ENCODE peak calls at places on chromosomes 2 and 18, in six cellular contexts. One of them, this sample, is unnamed.

GRCh38 chr2:17387591-17387990 is 130.6 kb downstream of the RAD51AP2 start:
- DNase-seq in body of pancreas: no peak
- DNase-seq in H54: no peak
- DNase-seq in transverse colon: no peak
- DNase-seq in ovary: no peak
- DNase-seq in heart left ventricle: no peak
- DNase-seq in this sample: no peak

GRCh38 chr2:161814008-161814660 is 189.9 kb downstream of the SLC4A10 start:
- DNase-seq in body of pancreas: no peak
- DNase-seq in H54: no peak
- DNase-seq in transverse colon: no peak
- DNase-seq in ovary: no peak
- DNase-seq in heart left ventricle: no peak
- DNase-seq in this sample: no peak

GRCh38 chr18:55116855-55117254 is 157.6 kb upstream of the CCDC68 start:
- DNase-seq in body of pancreas: no peak
- DNase-seq in H54: no peak
- DNase-seq in transverse colon: no peak
- DNase-seq in ovary: no peak
- DNase-seq in heart left ventricle: no peak
- DNase-seq in this sample: no peak

GRCh38 chr2:12331698-12332097 is 385.0 kb upstream of the TRIB2 start:
- DNase-seq in body of pancreas: no peak
- DNase-seq in H54: no peak
- DNase-seq in transverse colon: no peak
- DNase-seq in ovary: no peak
- DNase-seq in heart left ventricle: no peak
- DNase-seq in this sample: no peak

GRCh38 chr2:147364597-147364996 is 480.2 kb upstream of the ACVR2A start:
- DNase-seq in body of pancreas: no peak
- DNase-seq in H54: no peak
- DNase-seq in transverse colon: no peak
- DNase-seq in ovary: no peak
- DNase-seq in heart left ventricle: no peak
- DNase-seq in this sample: no peak

GRCh38 chr2:237859533-237860272 is at the start of gene RAMP1:
- DNase-seq in body of pancreas: peak; percentile 56
- DNase-seq in H54: no peak
- DNase-seq in transverse colon: no peak
- DNase-seq in ovary: peak; percentile 50
- DNase-seq in heart left ventricle: peak; percentile 51
- DNase-seq in this sample: no peak

GRCh38 chr18:47206945-47207637 is 30.9 kb upstream of the IER3IP1 start:
- DNase-seq in body of pancreas: no peak
- DNase-seq in H54: no peak
- DNase-seq in transverse colon: no peak
- DNase-seq in ovary: no peak
- DNase-seq in heart left ventricle: no peak
- DNase-seq in this sample: no peak

GRCh38 chr2:55088400-55088799 is 38.1 kb upstream of the RTN4 start:
- DNase-seq in body of pancreas: no peak
- DNase-seq in H54: no peak
- DNase-seq in transverse colon: no peak
- DNase-seq in ovary: no peak
- DNase-seq in heart left ventricle: no peak
- DNase-seq in this sample: no peak

GRCh38 chr2:96092896-96093295 is 23.5 kb downstream of the ADRA2B start:
- DNase-seq in body of pancreas: no peak
- DNase-seq in H54: no peak
- DNase-seq in transverse colon: peak; percentile 6
- DNase-seq in ovary: no peak
- DNase-seq in heart left ventricle: no peak
- DNase-seq in this sample: no peak

GRCh38 chr2:35099345-35099744 is 1256.2 kb upstream of the CRIM1 start:
- DNase-seq in body of pancreas: no peak
- DNase-seq in H54: no peak
- DNase-seq in transverse colon: no peak
- DNase-seq in ovary: no peak
- DNase-seq in heart left ventricle: no peak
- DNase-seq in this sample: no peak

GRCh38 chr2:60446413-60447358 is 106.8 kb downstream of the BCL11A start:
- DNase-seq in body of pancreas: no peak
- DNase-seq in H54: no peak
- DNase-seq in transverse colon: no peak
- DNase-seq in ovary: no peak
- DNase-seq in heart left ventricle: no peak
- DNase-seq in this sample: no peak
- TF ChIP-seq POLR2A in body of pancreas: no peak
- TF ChIP-seq POLR2A in H54: no peak
- TF ChIP-seq POLR2A in transverse colon: no peak
- TF ChIP-seq POLR2A in ovary: no peak
- TF ChIP-seq POLR2A in heart left ventricle: no peak
- TF ChIP-seq POLR2A in this sample: no peak

DNA sequence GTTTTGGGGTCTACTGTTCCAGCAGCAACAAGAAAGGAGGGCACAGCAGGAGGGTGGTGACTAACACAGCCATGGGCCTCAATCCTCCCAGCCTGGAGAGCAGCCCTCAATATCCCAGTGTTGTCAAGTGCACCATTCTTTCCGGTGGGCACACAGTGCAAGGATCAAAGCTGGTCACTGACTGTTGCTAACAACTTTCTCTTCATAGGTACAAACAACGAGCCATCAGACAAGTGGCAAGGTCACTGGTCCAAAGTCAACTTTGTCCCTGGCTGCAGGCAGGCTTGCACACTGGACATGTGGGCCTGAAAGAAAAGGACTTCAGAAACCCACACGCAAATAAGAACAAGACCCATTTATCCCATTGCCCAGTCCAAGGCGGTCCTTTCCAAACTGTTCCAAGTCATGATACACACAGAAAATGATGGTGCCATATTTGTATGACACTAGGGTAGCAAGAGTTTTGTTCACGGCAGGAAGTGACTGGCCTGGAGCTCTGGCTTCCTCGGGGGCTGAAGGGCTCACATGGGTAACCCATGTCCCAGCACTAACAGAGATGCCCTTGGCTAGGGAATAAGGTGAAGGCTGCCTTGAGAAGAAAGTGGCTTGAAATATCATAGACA is 57.0 kb downstream of the KCTD1 start:
- DNase-seq in body of pancreas: no peak
- DNase-seq in H54: no peak
- DNase-seq in transverse colon: no peak
- DNase-seq in ovary: no peak
- DNase-seq in heart left ventricle: no peak
- DNase-seq in this sample: no peak
- TF ChIP-seq POLR2A in body of pancreas: no peak
- TF ChIP-seq POLR2A in H54: no peak
- TF ChIP-seq POLR2A in transverse colon: no peak
- TF ChIP-seq POLR2A in ovary: no peak
- TF ChIP-seq POLR2A in heart left ventricle: no peak
- TF ChIP-seq POLR2A in this sample: no peak

DNA sequence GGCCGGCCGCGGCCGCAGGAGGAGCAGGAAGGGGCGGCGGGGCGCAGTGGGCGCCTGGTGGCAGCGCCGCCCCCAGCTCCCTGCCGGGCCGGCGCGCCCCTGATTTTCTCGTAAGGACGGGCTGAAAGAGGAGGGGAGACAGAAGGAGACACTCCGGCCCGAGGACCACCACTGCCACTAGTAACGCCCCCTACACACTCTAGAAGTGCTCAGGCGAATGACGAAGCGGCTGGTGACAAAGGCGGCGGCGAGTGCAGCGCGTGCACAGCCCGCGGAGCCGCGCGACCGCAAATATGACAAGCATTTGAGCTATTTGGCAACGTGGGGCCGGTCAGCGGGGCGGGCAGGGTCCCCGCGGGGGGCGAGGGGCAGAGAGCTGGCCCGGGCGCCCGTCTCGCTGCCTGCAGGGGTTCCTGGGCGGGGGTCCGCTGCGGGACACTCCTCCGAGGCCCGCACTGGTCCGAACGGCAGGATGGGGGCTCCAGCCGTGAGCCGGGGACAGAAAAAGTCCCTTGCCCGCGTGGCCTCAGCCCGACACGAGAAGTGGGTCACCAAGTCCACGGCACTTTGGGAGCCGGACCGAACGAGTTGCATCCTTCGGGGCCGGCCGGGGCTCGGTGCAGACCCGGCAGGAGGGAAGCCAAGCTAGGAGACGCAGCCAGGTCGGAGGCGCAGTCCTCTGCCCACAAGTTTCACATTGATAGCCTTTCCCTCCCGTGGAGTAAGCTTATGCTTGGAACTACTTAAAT is 524 bp upstream of the SERTAD2 start:
- DNase-seq in body of pancreas: peak; percentile 85
- DNase-seq in H54: peak; percentile 76
- DNase-seq in transverse colon: peak; percentile 78
- DNase-seq in ovary: no peak
- DNase-seq in heart left ventricle: peak; percentile 89
- DNase-seq in this sample: no peak
- TF ChIP-seq POLR2A in body of pancreas: peak; percentile 93
- TF ChIP-seq POLR2A in H54: peak; percentile 54
- TF ChIP-seq POLR2A in transverse colon: peak; percentile 77
- TF ChIP-seq POLR2A in ovary: peak; percentile 79
- TF ChIP-seq POLR2A in heart left ventricle: peak; percentile 83
- TF ChIP-seq POLR2A in this sample: peak; percentile 83

GRCh38 chr2:174836345-174836999 is 72.2 kb upstream of the CHRNA1 start:
- DNase-seq in body of pancreas: no peak
- DNase-seq in H54: peak; percentile 42
- DNase-seq in transverse colon: no peak
- DNase-seq in ovary: no peak
- DNase-seq in heart left ventricle: no peak
- DNase-seq in this sample: no peak

GRCh38 chr2:174833737-174834136 is 69.5 kb upstream of the CHRNA1 start:
- DNase-seq in body of pancreas: no peak
- DNase-seq in H54: no peak
- DNase-seq in transverse colon: no peak
- DNase-seq in ovary: no peak
- DNase-seq in heart left ventricle: no peak
- DNase-seq in this sample: no peak

GRCh38 chr2:174840436-174840835 is 76.2 kb upstream of the CHRNA1 start:
- DNase-seq in body of pancreas: no peak
- DNase-seq in H54: no peak
- DNase-seq in transverse colon: no peak
- DNase-seq in ovary: no peak
- DNase-seq in heart left ventricle: no peak
- DNase-seq in this sample: no peak

GRCh38 chr2:174839672-174840071 is 75.4 kb upstream of the CHRNA1 start:
- DNase-seq in body of pancreas: no peak
- DNase-seq in H54: no peak
- DNase-seq in transverse colon: no peak
- DNase-seq in ovary: no peak
- DNase-seq in heart left ventricle: no peak
- DNase-seq in this sample: no peak

DNA sequence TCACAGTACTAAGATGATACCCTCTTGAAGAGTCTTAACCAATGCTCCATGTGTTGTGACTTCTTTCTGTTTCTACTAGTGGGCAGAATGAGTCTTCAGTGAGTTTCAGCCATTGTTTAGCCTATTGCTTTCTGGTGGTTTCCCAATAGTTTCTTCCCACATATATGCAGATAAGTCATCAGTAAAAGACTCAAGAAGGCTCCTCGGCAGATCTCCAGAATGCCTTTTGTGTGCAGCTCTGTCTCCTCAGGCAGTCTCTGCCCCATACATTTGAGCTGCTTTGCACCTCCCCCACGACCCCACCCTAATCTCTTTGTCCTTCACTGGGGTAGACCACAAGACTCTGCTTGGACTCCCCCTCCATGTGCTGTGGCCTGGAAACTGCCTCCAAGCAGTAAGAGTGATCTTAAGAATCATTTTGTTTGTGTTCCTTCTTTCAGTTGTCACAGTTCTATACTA is 71.6 kb upstream of the CHRNA1 start:
- DNase-seq in body of pancreas: no peak
- DNase-seq in H54: no peak
- DNase-seq in transverse colon: no peak
- DNase-seq in ovary: no peak
- DNase-seq in heart left ventricle: no peak
- DNase-seq in this sample: no peak
- TF ChIP-seq POLR2A in body of pancreas: no peak
- TF ChIP-seq POLR2A in H54: no peak
- TF ChIP-seq POLR2A in transverse colon: no peak
- TF ChIP-seq POLR2A in ovary: no peak
- TF ChIP-seq POLR2A in heart left ventricle: no peak
- TF ChIP-seq POLR2A in this sample: no peak

GRCh38 chr2:200713003-200713703 is 98.6 kb upstream of the BZW1 start:
- DNase-seq in body of pancreas: peak; percentile 84
- DNase-seq in H54: peak; percentile 74
- DNase-seq in transverse colon: peak; percentile 90
- DNase-seq in ovary: peak; percentile 68
- DNase-seq in heart left ventricle: peak; percentile 90
- DNase-seq in this sample: peak; percentile 62
- TF ChIP-seq POLR2A in body of pancreas: peak; percentile 81
- TF ChIP-seq POLR2A in H54: peak; percentile 80
- TF ChIP-seq POLR2A in transverse colon: peak; percentile 86
- TF ChIP-seq POLR2A in ovary: peak; percentile 34
- TF ChIP-seq POLR2A in heart left ventricle: peak; percentile 48
- TF ChIP-seq POLR2A in this sample: peak; percentile 70

GRCh38 chr2:191677646-191678436 is at the start of gene NABP1:
- DNase-seq in body of pancreas: peak; percentile 99
- DNase-seq in H54: peak; percentile 63
- DNase-seq in transverse colon: peak; percentile 100
- DNase-seq in ovary: peak; percentile 99
- DNase-seq in heart left ventricle: peak; percentile 99
- DNase-seq in this sample: peak; percentile 93

GRCh38 chr2:191675807-191676667 is 1.9 kb upstream of the NABP1 start:
- DNase-seq in body of pancreas: no peak
- DNase-seq in H54: no peak
- DNase-seq in transverse colon: peak; percentile 69
- DNase-seq in ovary: no peak
- DNase-seq in heart left ventricle: peak; percentile 62
- DNase-seq in this sample: no peak

GRCh38 chr2:191678437-191679110 is 638 bp downstream of the NABP1 start:
- DNase-seq in body of pancreas: peak; percentile 59
- DNase-seq in H54: no peak
- DNase-seq in transverse colon: peak; percentile 77
- DNase-seq in ovary: peak; percentile 68
- DNase-seq in heart left ventricle: peak; percentile 61
- DNase-seq in this sample: peak; percentile 60

GRCh38 chr2:191679818-191680600 is 2.1 kb downstream of the NABP1 start:
- DNase-seq in body of pancreas: no peak
- DNase-seq in H54: no peak
- DNase-seq in transverse colon: no peak
- DNase-seq in ovary: no peak
- DNase-seq in heart left ventricle: no peak
- DNase-seq in this sample: no peak

GRCh38 chr2:191677091-191677645 is 768 bp upstream of the NABP1 start:
- DNase-seq in body of pancreas: peak; percentile 73
- DNase-seq in H54: no peak
- DNase-seq in transverse colon: peak; percentile 30
- DNase-seq in ovary: no peak
- DNase-seq in heart left ventricle: peak; percentile 40
- DNase-seq in this sample: peak; percentile 22
- TF ChIP-seq POLR2A in body of pancreas: no peak
- TF ChIP-seq POLR2A in H54: no peak
- TF ChIP-seq POLR2A in transverse colon: no peak
- TF ChIP-seq POLR2A in ovary: no peak
- TF ChIP-seq POLR2A in heart left ventricle: no peak
- TF ChIP-seq POLR2A in this sample: no peak